ENCODE peak calls at places on chromosome 3, in five cellular contexts. Z is body of pancreas, L is kidney, K is PC-3, T is tibial artery. E is an unnamed sample. For H3K4me1, the result is how much of the 10 kb centered on the place peaks cover.

GRCh38 chr3:120198305-120198878 is 86.6 kb downstream of the GPR156 start:
- DNase-seq in Z (no peak), L (no peak), K (peak), T (no peak), E (no peak)

GRCh38 chr3:49724586-49724985 is 835 bp upstream of the GMPPB start:
- DNase-seq in Z (no peak), L (peak), K (no peak), T (no peak), E (no peak)

GRCh38 chr3:177642042-177642441 is 444.8 kb upstream of the TBL1XR1 start:
- DNase-seq in Z (no peak), L (no peak), K (no peak), T (no peak), E (no peak)

GRCh38 chr3:27716309-27716708 is 5.8 kb downstream of the EOMES start:
- DNase-seq in Z (no peak), L (no peak), K (no peak), T (no peak), E (no peak)

GRCh38 chr3:150414273-150414672 is 6.2 kb downstream of the TSC22D2 start:
- DNase-seq in Z (no peak), L (no peak), K (peak), T (no peak), E (no peak)

GRCh38 chr3:131731709-131732108 is 228.9 kb upstream of the MRPL3 start:
- DNase-seq in Z (no peak), L (no peak), K (no peak), T (no peak), E (no peak)

GRCh38 chr3:72306800-72307341 is 521.9 kb upstream of the PROK2 start:
- DNase-seq in Z (no peak), L (peak), K (peak), T (no peak), E (no peak)

GRCh38 chr3:63655519-63655918 is 3.0 kb downstream of the SNTN start:
- DNase-seq in Z (no peak), L (no peak), K (peak), T (no peak), E (no peak)

GRCh38 chr3:49867871-49868321 is 1.8 kb downstream of the CAMKV start:
- DNase-seq in Z (no peak), L (peak), K (peak), T (no peak), E (no peak)

GRCh38 chr3:71581451-71581980 is 2.0 kb downstream of the FOXP1 start:
- DNase-seq in Z (peak), L (peak), K (peak), T (peak), E (peak)

GRCh38 chr3:101184111-101184510 is 136.3 kb downstream of the IMPG2 start:
- DNase-seq in Z (no peak), L (no peak), K (no peak), T (no peak), E (no peak)

GRCh38 chr3:149020196-149020838 is 29.0 kb downstream of the GYG1 start:
- DNase-seq in Z (peak), L (no peak), K (no peak), T (no peak), E (no peak)

GRCh38 chr3:153072382-153072781 is 89.6 kb upstream of the RAP2B start:
- DNase-seq in Z (no peak), L (no peak), K (no peak), T (no peak), E (no peak)

GRCh38 chr3:50340404-50341329 is at the start of gene RASSF1:
- DNase-seq in Z (no peak), L (peak), K (no peak), T (peak), E (peak)

GRCh38 chr3:62210016-62210415 is 163.3 kb downstream of the FEZF2 start:
- DNase-seq in Z (no peak), L (no peak), K (no peak), T (no peak), E (no peak)

GRCh38 chr3:111324142-111324541 is 217.9 kb upstream of the CD96 start:
- DNase-seq in Z (no peak), L (no peak), K (no peak), T (no peak), E (no peak)

GRCh38 chr3:98763076-98763475 is at the start of gene ST3GAL6:
- DNase-seq in Z (peak), L (no peak), K (no peak), T (peak), E (no peak)

GRCh38 chr3:152267831-152268500 is 763 bp upstream of the MBNL1 start:
- DNase-seq in Z (no peak), L (no peak), K (no peak), T (no peak), E (no peak)

GRCh38 chr3:140244893-140245292 is 309.9 kb downstream of the CLSTN2 start:
- DNase-seq in Z (no peak), L (no peak), K (no peak), T (no peak), E (no peak)

GRCh38 chr3:188299713-188300112 is 145.8 kb downstream of the LPP start:
- DNase-seq in Z (no peak), L (no peak), K (peak), T (no peak), E (no peak)

GRCh38 chr3:188296761-188297689 is 143.1 kb downstream of the LPP start:
- DNase-seq in Z (peak), L (no peak), K (peak), T (peak), E (no peak)

GRCh38 chr3:188299068-188299467 is 145.1 kb downstream of the LPP start:
- DNase-seq in Z (no peak), L (no peak), K (no peak), T (no peak), E (no peak)

GRCh38 chr3:188301147-188301546 is 147.2 kb downstream of the LPP start:
- DNase-seq in Z (no peak), L (no peak), K (no peak), T (no peak), E (no peak)

GRCh38 chr3:188298585-188298984 is 144.6 kb downstream of the LPP start:
- DNase-seq in Z (no peak), L (no peak), K (no peak), T (no peak), E (no peak)
- H3K4me1 ChIP-seq in Z (half or more), L (under half), K (half or more), T (under half), E (under half)

GRCh38 chr3:124885466-124886167 is 1.5 kb downstream of the ITGB5 start:
- DNase-seq in Z (no peak), L (no peak), K (no peak), T (no peak), E (no peak)

GRCh38 chr3:124882749-124883148 is 4.4 kb downstream of the ITGB5 start:
- DNase-seq in Z (no peak), L (no peak), K (peak), T (no peak), E (no peak)

GRCh38 chr3:124881976-124882697 is 5.0 kb downstream of the ITGB5 start:
- DNase-seq in Z (no peak), L (no peak), K (no peak), T (no peak), E (no peak)

GRCh38 chr3:124883766-124884473 is 3.2 kb downstream of the ITGB5 start:
- DNase-seq in Z (no peak), L (no peak), K (peak), T (no peak), E (no peak)

DNA sequence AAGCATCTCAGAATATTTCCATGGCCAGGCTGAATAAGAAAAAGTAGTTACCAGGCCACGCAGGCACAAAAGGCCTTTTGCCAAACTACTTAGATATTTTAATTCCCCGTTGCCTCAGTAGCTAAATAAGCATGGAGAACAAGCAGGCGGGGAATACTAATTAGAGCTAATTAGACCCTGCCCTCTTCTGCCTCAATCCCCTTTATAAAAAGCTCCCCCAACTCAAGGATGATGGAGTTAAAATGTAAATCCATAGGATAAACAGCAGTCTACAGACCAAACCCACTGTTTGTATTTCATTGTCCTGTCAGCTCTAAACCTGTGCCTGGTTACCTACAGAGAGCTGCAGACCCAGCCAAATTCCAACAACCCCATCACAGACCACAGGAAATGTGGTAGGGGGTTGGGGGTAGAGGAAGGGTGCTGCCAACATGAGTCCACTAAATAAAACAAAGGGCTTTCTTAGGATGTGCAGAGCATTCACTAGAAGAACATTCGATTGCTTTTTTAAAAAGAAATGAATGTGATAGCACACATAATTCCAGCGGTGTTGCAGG is 3.9 kb downstream of the ITGB5 start:
- DNase-seq in Z (no peak), L (no peak), K (no peak), T (no peak), E (no peak)
- H3K4me1 ChIP-seq in Z (under half), L (under half), K (half or more), T (under half), E (under half)

GRCh38 chr3:139218046-139218445 is 125.8 kb upstream of the MRPS22 start:
- DNase-seq in Z (no peak), L (no peak), K (no peak), T (no peak), E (no peak)
- H3K4me1 ChIP-seq in Z (under half), L (under half), K (under half), T (under half), E (under half)

GRCh38 chr3:127215714-127216414 is 22.9 kb downstream of the PRR23E start:
- DNase-seq in Z (no peak), L (no peak), K (no peak), T (no peak), E (no peak)
- H3K4me1 ChIP-seq in Z (under half), L (under half), K (under half), T (under half), E (under half)

E was measured in CD8-positive, alpha-beta memory T cell.